ENCODE peak calls at places on chromosomes 2 and 18, in six cellular contexts. One of them, this sample, is unnamed.

GRCh38 chr2:60463249-60463648 is 90.2 kb downstream of the BCL11A start:
- ATAC-seq in K562: no peak
- ATAC-seq in HepG2: no peak
- ATAC-seq in A549: no peak
- ATAC-seq in upper lobe of left lung: no peak
- ATAC-seq in GM12878: no peak
- ATAC-seq in this sample: no peak

GRCh38 chr2:216855079-216855478 is 4.8 kb downstream of the TNP1 start:
- ATAC-seq in K562: no peak
- ATAC-seq in GM12878: no peak
- ATAC-seq in A549: no peak
- ATAC-seq in HepG2: no peak
- ATAC-seq in upper lobe of left lung: no peak
- ATAC-seq in this sample: no peak

GRCh38 chr2:201452058-201452736 is 657 bp downstream of the STRADB start:
- ATAC-seq in K562: peak
- ATAC-seq in GM12878: peak
- ATAC-seq in A549: peak
- ATAC-seq in HepG2: peak
- ATAC-seq in upper lobe of left lung: peak
- ATAC-seq in this sample: no peak

GRCh38 chr2:172085460-172086159 is at the start of gene DLX1:
- ATAC-seq in upper lobe of left lung: peak
- ATAC-seq in K562: peak
- ATAC-seq in GM12878: peak
- ATAC-seq in HepG2: peak
- ATAC-seq in A549: peak
- ATAC-seq in this sample: peak

GRCh38 chr2:121360566-121361300 is 75.7 kb upstream of the TFCP2L1 start:
- ATAC-seq in K562: no peak
- ATAC-seq in A549: peak
- ATAC-seq in HepG2: no peak
- ATAC-seq in GM12878: no peak
- ATAC-seq in upper lobe of left lung: no peak
- ATAC-seq in this sample: no peak

GRCh38 chr2:110777531-110778311 is 45.3 kb downstream of the ACOXL start:
- ATAC-seq in K562: no peak
- ATAC-seq in A549: no peak
- ATAC-seq in HepG2: no peak
- ATAC-seq in GM12878: no peak
- ATAC-seq in upper lobe of left lung: no peak
- ATAC-seq in this sample: no peak

GRCh38 chr18:47187721-47188120 is 11.6 kb upstream of the IER3IP1 start:
- ATAC-seq in HepG2: no peak
- ATAC-seq in upper lobe of left lung: no peak
- ATAC-seq in GM12878: no peak
- ATAC-seq in A549: no peak
- ATAC-seq in K562: no peak
- ATAC-seq in this sample: no peak

GRCh38 chr2:37143986-37144385 is 12.8 kb downstream of the EIF2AK2 start:
- ATAC-seq in upper lobe of left lung: no peak
- ATAC-seq in HepG2: no peak
- ATAC-seq in K562: no peak
- ATAC-seq in GM12878: no peak
- ATAC-seq in A549: no peak
- ATAC-seq in this sample: no peak

GRCh38 chr2:194079989-194080388 is 1577.0 kb upstream of the SLC39A10 start:
- ATAC-seq in K562: no peak
- ATAC-seq in A549: no peak
- ATAC-seq in HepG2: no peak
- ATAC-seq in GM12878: no peak
- ATAC-seq in upper lobe of left lung: no peak
- ATAC-seq in this sample: no peak

GRCh38 chr18:53796042-53796729 is 428.3 kb downstream of the MBD2 start:
- ATAC-seq in A549: peak
- ATAC-seq in K562: no peak
- ATAC-seq in HepG2: no peak
- ATAC-seq in GM12878: peak
- ATAC-seq in upper lobe of left lung: peak
- ATAC-seq in this sample: peak

GRCh38 chr2:45734952-45735351 is 83.5 kb downstream of the PRKCE start:
- ATAC-seq in K562: no peak
- ATAC-seq in GM12878: no peak
- ATAC-seq in HepG2: peak
- ATAC-seq in upper lobe of left lung: no peak
- ATAC-seq in A549: no peak
- ATAC-seq in this sample: no peak

GRCh38 chr2:104852161-104852689 is 1.7 kb upstream of the POU3F3 start:
- ATAC-seq in K562: no peak
- ATAC-seq in HepG2: peak
- ATAC-seq in A549: no peak
- ATAC-seq in GM12878: no peak
- ATAC-seq in upper lobe of left lung: no peak
- ATAC-seq in this sample: no peak

GRCh38 chr2:175567435-175568061 is 386.0 kb upstream of the ATP5MC3 start:
- ATAC-seq in HepG2: no peak
- ATAC-seq in K562: peak
- ATAC-seq in upper lobe of left lung: no peak
- ATAC-seq in A549: no peak
- ATAC-seq in GM12878: no peak
- ATAC-seq in this sample: no peak

GRCh38 chr2:32418777-32419176 is 62.0 kb downstream of the BIRC6 start:
- ATAC-seq in HepG2: no peak
- ATAC-seq in GM12878: no peak
- ATAC-seq in K562: no peak
- ATAC-seq in A549: no peak
- ATAC-seq in upper lobe of left lung: no peak
- ATAC-seq in this sample: no peak

GRCh38 chr2:109619131-109619615 is 5.0 kb downstream of the SOWAHC start:
- ATAC-seq in GM12878: no peak
- ATAC-seq in K562: no peak
- ATAC-seq in A549: no peak
- ATAC-seq in upper lobe of left lung: no peak
- ATAC-seq in HepG2: no peak
- ATAC-seq in this sample: no peak

GRCh38 chr2:39150102-39150562 is 29.3 kb upstream of the SOS1 start:
- ATAC-seq in K562: peak
- ATAC-seq in HepG2: no peak
- ATAC-seq in upper lobe of left lung: no peak
- ATAC-seq in A549: no peak
- ATAC-seq in GM12878: no peak
- ATAC-seq in this sample: no peak

GRCh38 chr2:20357588-20358394 is 7.1 kb upstream of the PUM2 start:
- ATAC-seq in upper lobe of left lung: no peak
- ATAC-seq in A549: no peak
- ATAC-seq in K562: no peak
- ATAC-seq in GM12878: no peak
- ATAC-seq in HepG2: no peak
- ATAC-seq in this sample: no peak

GRCh38 chr18:10536270-10536669 is 10.4 kb downstream of the NAPG start:
- ATAC-seq in K562: no peak
- ATAC-seq in GM12878: no peak
- ATAC-seq in HepG2: no peak
- ATAC-seq in A549: no peak
- ATAC-seq in upper lobe of left lung: no peak
- ATAC-seq in this sample: no peak

DNA sequence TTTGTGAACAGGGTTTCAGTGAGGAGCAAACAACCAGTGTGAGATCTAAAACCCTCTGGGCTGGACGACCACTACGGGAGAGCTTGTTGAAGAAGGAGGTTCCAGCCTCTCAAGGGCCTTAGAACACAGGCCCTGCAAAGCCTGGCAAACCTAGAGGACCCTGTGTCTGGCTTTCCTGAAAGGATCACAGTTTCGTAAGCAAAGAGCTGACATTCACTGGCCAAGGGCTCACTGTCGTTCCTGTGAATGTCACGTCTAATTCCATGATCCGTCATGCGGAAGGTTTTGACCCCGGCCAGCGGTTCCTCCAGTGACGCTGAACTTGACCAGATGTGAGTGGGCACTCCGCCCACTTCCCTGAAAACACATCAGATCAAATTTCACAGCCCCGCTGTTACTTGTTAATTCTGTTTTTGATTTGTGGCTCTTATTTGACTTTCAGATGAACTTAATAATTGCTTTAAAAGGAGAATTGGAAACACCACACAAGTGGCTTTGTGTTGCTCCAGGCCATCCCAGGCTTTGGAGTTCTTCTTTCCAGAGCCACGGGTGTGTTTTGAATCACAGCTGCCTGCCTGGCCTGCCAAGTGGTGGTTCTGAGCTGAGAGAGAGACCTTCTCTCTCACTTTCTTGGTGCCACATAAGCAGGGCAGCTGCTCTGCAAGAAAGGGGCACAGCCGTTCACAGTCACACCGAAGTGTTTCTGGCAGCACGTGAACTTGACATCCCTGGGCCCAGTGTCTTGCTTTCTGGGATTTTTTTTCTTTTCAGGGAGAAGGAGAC is 308.4 kb downstream of the NDUFA10 start:
- ATAC-seq in HepG2: no peak
- ATAC-seq in upper lobe of left lung: peak
- ATAC-seq in GM12878: no peak
- ATAC-seq in A549: no peak
- ATAC-seq in K562: no peak
- ATAC-seq in this sample: peak
- TF ChIP-seq EP300 in HepG2: no peak
- TF ChIP-seq EP300 in upper lobe of left lung: no peak
- TF ChIP-seq EP300 in GM12878: no peak
- TF ChIP-seq EP300 in A549: no peak
- TF ChIP-seq EP300 in K562: no peak
- TF ChIP-seq EP300 in this sample: no peak

DNA sequence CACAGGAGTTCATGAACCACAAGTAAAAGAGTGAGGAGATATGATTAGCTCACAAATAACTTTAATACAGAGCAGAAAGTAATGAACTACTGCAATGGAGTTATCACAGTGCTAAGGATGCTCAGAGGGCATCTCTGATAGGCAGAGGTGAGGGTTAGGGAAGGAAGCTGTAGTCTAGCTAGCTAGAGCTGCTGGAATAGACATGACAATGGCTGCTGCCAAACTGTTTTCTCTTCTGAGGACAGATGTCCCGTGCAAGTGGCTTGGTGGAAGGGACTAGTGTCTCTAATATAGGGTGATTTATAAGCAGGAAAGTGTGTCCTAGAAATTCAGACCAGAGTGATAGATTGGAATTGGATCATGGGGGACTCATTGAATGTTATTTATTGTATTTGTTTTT is 1.6 kb downstream of the CTLA4 start:
- ATAC-seq in GM12878: no peak
- ATAC-seq in upper lobe of left lung: no peak
- ATAC-seq in A549: no peak
- ATAC-seq in K562: no peak
- ATAC-seq in HepG2: no peak
- ATAC-seq in this sample: no peak
- TF ChIP-seq EP300 in GM12878: no peak
- TF ChIP-seq EP300 in upper lobe of left lung: no peak
- TF ChIP-seq EP300 in A549: no peak
- TF ChIP-seq EP300 in K562: no peak
- TF ChIP-seq EP300 in HepG2: no peak
- TF ChIP-seq EP300 in this sample: no peak

GRCh38 chr2:219448776-219449476 is 14.3 kb downstream of the SPEG start:
- ATAC-seq in upper lobe of left lung: no peak
- ATAC-seq in A549: no peak
- ATAC-seq in HepG2: peak
- ATAC-seq in K562: no peak
- ATAC-seq in GM12878: peak
- ATAC-seq in this sample: no peak

GRCh38 chr2:219448099-219448775 is 13.6 kb downstream of the SPEG start:
- ATAC-seq in GM12878: no peak
- ATAC-seq in upper lobe of left lung: no peak
- ATAC-seq in A549: no peak
- ATAC-seq in K562: no peak
- ATAC-seq in HepG2: peak
- ATAC-seq in this sample: no peak

GRCh38 chr2:219446689-219447088 is 12.0 kb downstream of the SPEG start:
- ATAC-seq in GM12878: no peak
- ATAC-seq in upper lobe of left lung: no peak
- ATAC-seq in HepG2: no peak
- ATAC-seq in A549: no peak
- ATAC-seq in K562: no peak
- ATAC-seq in this sample: no peak

GRCh38 chr2:219446101-219446504 is 11.5 kb downstream of the SPEG start:
- ATAC-seq in K562: no peak
- ATAC-seq in A549: peak
- ATAC-seq in GM12878: no peak
- ATAC-seq in upper lobe of left lung: no peak
- ATAC-seq in HepG2: no peak
- ATAC-seq in this sample: peak

GRCh38 chr2:219447242-219448098 is 12.8 kb downstream of the SPEG start:
- ATAC-seq in K562: no peak
- ATAC-seq in GM12878: no peak
- ATAC-seq in upper lobe of left lung: no peak
- ATAC-seq in A549: no peak
- ATAC-seq in HepG2: no peak
- ATAC-seq in this sample: peak
- TF ChIP-seq EP300 in K562: no peak
- TF ChIP-seq EP300 in GM12878: no peak
- TF ChIP-seq EP300 in upper lobe of left lung: no peak
- TF ChIP-seq EP300 in A549: no peak
- TF ChIP-seq EP300 in HepG2: no peak
- TF ChIP-seq EP300 in this sample: no peak

DNA sequence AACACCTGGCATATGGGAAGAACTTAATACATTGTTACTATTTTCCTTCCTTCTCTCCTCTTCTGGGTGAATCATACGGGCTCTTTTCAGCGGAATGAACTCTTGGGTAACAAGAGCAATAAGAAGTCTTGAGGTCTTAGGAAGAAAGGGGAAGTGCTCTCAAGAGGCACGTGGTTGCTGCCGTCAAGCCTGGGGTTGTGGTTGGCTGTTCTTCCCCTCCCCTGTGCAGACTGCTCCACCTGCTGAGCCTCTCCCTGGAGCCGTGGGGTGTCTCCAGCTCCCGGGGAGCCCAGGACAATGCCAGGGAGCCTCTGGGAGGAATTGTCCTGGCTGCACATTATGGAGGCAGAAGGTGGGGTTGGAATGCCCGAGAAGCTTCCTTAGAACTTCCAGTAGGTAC is 19.4 kb downstream of the TOGARAM2 start:
- ATAC-seq in GM12878: peak
- ATAC-seq in A549: no peak
- ATAC-seq in HepG2: no peak
- ATAC-seq in K562: peak
- ATAC-seq in upper lobe of left lung: peak
- ATAC-seq in this sample: peak
- TF ChIP-seq EP300 in GM12878: peak
- TF ChIP-seq EP300 in A549: no peak
- TF ChIP-seq EP300 in HepG2: no peak
- TF ChIP-seq EP300 in K562: no peak
- TF ChIP-seq EP300 in upper lobe of left lung: peak
- TF ChIP-seq EP300 in this sample: no peak

GRCh38 chr2:186068154-186068826 is 329.7 kb downstream of the FSIP2 start:
- ATAC-seq in K562: no peak
- ATAC-seq in upper lobe of left lung: no peak
- ATAC-seq in GM12878: peak
- ATAC-seq in HepG2: peak
- ATAC-seq in A549: no peak
- ATAC-seq in this sample: no peak
- TF ChIP-seq EP300 in K562: no peak
- TF ChIP-seq EP300 in upper lobe of left lung: no peak
- TF ChIP-seq EP300 in GM12878: no peak
- TF ChIP-seq EP300 in HepG2: no peak
- TF ChIP-seq EP300 in A549: no peak
- TF ChIP-seq EP300 in this sample: no peak